ENCODE peak calls at places on chromosomes 13 and 19, in six cellular contexts. Q is left cardiac atrium, X is uterus, A is head of caudate nucleus, C is myocyte, S is T-cell. V is an unnamed sample.

GRCh38 chr13:110819203-110820014 is 95.5 kb downstream of the ANKRD10 start:
- DNase-seq in C (peak; percentile 81), X (peak; percentile 72), S (peak; percentile 43), A (peak; percentile 88), Q (peak; percentile 85), V (peak; percentile 80)

GRCh38 chr19:5357584-5357983 is 17.0 kb upstream of the PTPRS start:
- DNase-seq in X (no peak), A (no peak), S (no peak), C (no peak), Q (no peak), V (no peak)

GRCh38 chr19:16335226-16335625 is 10.6 kb downstream of the KLF2 start:
- DNase-seq in Q (no peak), C (no peak), S (no peak), X (no peak), A (no peak), V (no peak)

GRCh38 chr19:48636859-48637448 is at the start of gene DBP:
- DNase-seq in Q (peak; percentile 53), A (no peak), S (no peak), X (no peak), C (no peak), V (no peak)

GRCh38 chr19:12782424-12783225 is 7.3 kb upstream of the HOOK2 start:
- DNase-seq in Q (peak; percentile 95), X (peak; percentile 93), A (peak; percentile 96), S (peak; percentile 95), C (peak; percentile 79), V (peak; percentile 86)

GRCh38 chr19:29571181-29571580 is 34.9 kb upstream of the POP4 start:
- DNase-seq in Q (no peak), X (no peak), S (no peak), A (no peak), C (no peak), V (no peak)

GRCh38 chr13:65292488-65292901 is 1937.6 kb downstream of the PCDH9 start:
- DNase-seq in C (no peak), Q (peak; percentile 17), X (no peak), A (no peak), S (no peak), V (peak; percentile 25)

GRCh38 chr13:52994051-52994450 is 34.6 kb upstream of the OLFM4 start:
- DNase-seq in Q (no peak), X (no peak), C (no peak), A (no peak), S (no peak), V (no peak)

GRCh38 chr13:32728327-32728726 is 142.1 kb downstream of the PDS5B start:
- DNase-seq in C (no peak), Q (no peak), S (no peak), A (no peak), X (no peak), V (no peak)

GRCh38 chr13:40109324-40109958 is 454.0 kb downstream of the COG6 start:
- DNase-seq in S (no peak), A (no peak), Q (no peak), C (peak; percentile 53), X (peak; percentile 58), V (no peak)

GRCh38 chr13:108597943-108598342 is 31.5 kb upstream of the MYO16 start:
- DNase-seq in S (no peak), X (no peak), Q (no peak), A (no peak), C (no peak), V (no peak)

GRCh38 chr19:7904074-7905020 is 670 bp downstream of the MAP2K7 start:
- DNase-seq in X (peak; percentile 58), A (no peak), Q (peak; percentile 64), C (no peak), S (peak; percentile 68), V (no peak)

GRCh38 chr19:55489711-55490477 is 1.7 kb downstream of the SSC5D start:
- DNase-seq in A (no peak), X (peak; percentile 50), C (no peak), S (no peak), Q (peak; percentile 46), V (no peak)

GRCh38 chr19:48624791-48625723 is 5.8 kb downstream of the SPHK2 start:
- DNase-seq in X (no peak), Q (no peak), S (no peak), C (no peak), A (no peak), V (no peak)

GRCh38 chr13:89057274-89057673 is 1386.1 kb downstream of the SLITRK5 start:
- DNase-seq in X (no peak), A (no peak), Q (no peak), C (no peak), S (no peak), V (no peak)

GRCh38 chr13:102707465-102707864 is 12.6 kb upstream of the METTL21C start:
- DNase-seq in S (no peak), C (peak; percentile 74), Q (no peak), X (no peak), A (no peak), V (no peak)

GRCh38 chr13:60260440-60260839 is 96.7 kb upstream of the DIAPH3 start:
- DNase-seq in Q (no peak), C (no peak), S (no peak), X (no peak), A (no peak), V (no peak)

GRCh38 chr13:74090397-74090796 is 43.8 kb downstream of the KLF12 start:
- DNase-seq in S (no peak), C (no peak), A (no peak), Q (no peak), X (no peak), V (no peak)

GRCh38 chr13:49308104-49308875 is 60.6 kb downstream of the CDADC1 start:
- DNase-seq in A (peak; percentile 71), S (no peak), C (no peak), X (peak; percentile 95), Q (peak; percentile 88), V (peak; percentile 17)

GRCh38 chr19:6056801-6057650 is 53.3 kb downstream of the RFX2 start:
- DNase-seq in S (no peak), C (peak; percentile 94), A (peak; percentile 59), Q (peak; percentile 82), X (peak; percentile 91), V (peak; percentile 83)

GRCh38 chr13:24271611-24272451 is 37.5 kb upstream of the C1QTNF9 start:
- DNase-seq in Q (peak; percentile 70), C (peak; percentile 74), X (peak; percentile 51), S (peak; percentile 59), A (peak; percentile 72), V (peak; percentile 20)

GRCh38 chr19:50192463-50193211 is 10.8 kb upstream of the MYH14 start:
- DNase-seq in X (no peak), A (no peak), Q (no peak), S (no peak), C (no peak), V (no peak)

GRCh38 chr13:100163375-100163774 is 74.5 kb downstream of the PCCA start:
- DNase-seq in C (no peak), Q (no peak), X (no peak), S (no peak), A (no peak), V (no peak)